ENCODE peak calls at places on chromosomes 16 and 17, in five cellular contexts. One of them, this sample, is unnamed.

GRCh38 chr16:19907161-19907992 is 22.7 kb upstream of the GPRC5B start:
- DNase-seq in sigmoid colon: peak
- DNase-seq in amniotic stem cell: peak
- DNase-seq in left lung: peak
- DNase-seq in kidney: peak
- DNase-seq in this sample: peak

GRCh38 chr16:55889518-55889917 is 14.3 kb upstream of the CES5A start:
- DNase-seq in sigmoid colon: no peak
- DNase-seq in amniotic stem cell: no peak
- DNase-seq in left lung: no peak
- DNase-seq in kidney: no peak
- DNase-seq in this sample: no peak

GRCh38 chr17:64005734-64006167 is 7.6 kb downstream of the PRR29 start:
- DNase-seq in sigmoid colon: peak
- DNase-seq in amniotic stem cell: no peak
- DNase-seq in left lung: peak
- DNase-seq in kidney: peak
- DNase-seq in this sample: no peak

GRCh38 chr16:49596119-49596518 is 222.5 kb downstream of the C16orf78 start:
- DNase-seq in sigmoid colon: no peak
- DNase-seq in amniotic stem cell: no peak
- DNase-seq in left lung: no peak
- DNase-seq in kidney: no peak
- DNase-seq in this sample: no peak

GRCh38 chr16:16009396-16009795 is 60.0 kb downstream of the ABCC1 start:
- DNase-seq in sigmoid colon: no peak
- DNase-seq in amniotic stem cell: no peak
- DNase-seq in left lung: no peak
- DNase-seq in kidney: peak
- DNase-seq in this sample: no peak

GRCh38 chr17:32609085-32609484 is 122.3 kb downstream of the CDK5R1 start:
- DNase-seq in sigmoid colon: no peak
- DNase-seq in amniotic stem cell: no peak
- DNase-seq in left lung: peak
- DNase-seq in kidney: peak
- DNase-seq in this sample: no peak

GRCh38 chr17:44872131-44872768 is 24.6 kb downstream of the HIGD1B start:
- DNase-seq in sigmoid colon: peak
- DNase-seq in amniotic stem cell: no peak
- DNase-seq in left lung: no peak
- DNase-seq in kidney: no peak
- DNase-seq in this sample: no peak

GRCh38 chr17:66829883-66830282 is 5.0 kb upstream of the CACNG5 start:
- DNase-seq in sigmoid colon: peak
- DNase-seq in amniotic stem cell: no peak
- DNase-seq in left lung: no peak
- DNase-seq in kidney: no peak
- DNase-seq in this sample: no peak

GRCh38 chr16:4957720-4958509 is at the start of gene SEC14L5:
- DNase-seq in sigmoid colon: peak
- DNase-seq in amniotic stem cell: peak
- DNase-seq in left lung: peak
- DNase-seq in kidney: peak
- DNase-seq in this sample: peak

GRCh38 chr17:62931101-62931500 is 34.9 kb upstream of the TANC2 start:
- DNase-seq in sigmoid colon: no peak
- DNase-seq in amniotic stem cell: no peak
- DNase-seq in left lung: no peak
- DNase-seq in kidney: no peak
- DNase-seq in this sample: no peak

GRCh38 chr16:65510850-65511249 is 389.0 kb upstream of the CDH11 start:
- DNase-seq in sigmoid colon: no peak
- DNase-seq in amniotic stem cell: no peak
- DNase-seq in left lung: no peak
- DNase-seq in kidney: no peak
- DNase-seq in this sample: no peak

GRCh38 chr16:3144331-3144881 is 9.6 kb downstream of the ZNF213 start:
- DNase-seq in sigmoid colon: peak
- DNase-seq in amniotic stem cell: no peak
- DNase-seq in left lung: no peak
- DNase-seq in kidney: no peak
- DNase-seq in this sample: no peak

GRCh38 chr17:12667299-12667958 is 1.7 kb downstream of the MYOCD start:
- DNase-seq in sigmoid colon: peak
- DNase-seq in amniotic stem cell: peak
- DNase-seq in left lung: no peak
- DNase-seq in kidney: no peak
- DNase-seq in this sample: peak

GRCh38 chr17:42751628-42752027 is 6.8 kb upstream of the EZH1 start:
- DNase-seq in sigmoid colon: no peak
- DNase-seq in amniotic stem cell: no peak
- DNase-seq in left lung: no peak
- DNase-seq in kidney: no peak
- DNase-seq in this sample: no peak

GRCh38 chr17:56707312-56708219 is 114.1 kb downstream of the NOG start:
- DNase-seq in sigmoid colon: no peak
- DNase-seq in amniotic stem cell: no peak
- DNase-seq in left lung: no peak
- DNase-seq in kidney: no peak
- DNase-seq in this sample: no peak

GRCh38 chr16:16905850-16906249 is 526.9 kb downstream of the NPIPA7 start:
- DNase-seq in sigmoid colon: no peak
- DNase-seq in amniotic stem cell: no peak
- DNase-seq in left lung: no peak
- DNase-seq in kidney: no peak
- DNase-seq in this sample: no peak

GRCh38 chr16:67445441-67445912 is 14.6 kb downstream of the HSD11B2 start:
- DNase-seq in sigmoid colon: no peak
- DNase-seq in amniotic stem cell: no peak
- DNase-seq in left lung: no peak
- DNase-seq in kidney: no peak
- DNase-seq in this sample: no peak

GRCh38 chr17:78805301-78805700 is 23.2 kb upstream of the CYTH1 start:
- DNase-seq in sigmoid colon: no peak
- DNase-seq in amniotic stem cell: no peak
- DNase-seq in left lung: no peak
- DNase-seq in kidney: no peak
- DNase-seq in this sample: no peak

GRCh38 chr16:16798504-16798903 is 419.6 kb downstream of the NPIPA7 start:
- DNase-seq in sigmoid colon: no peak
- DNase-seq in amniotic stem cell: no peak
- DNase-seq in left lung: no peak
- DNase-seq in kidney: no peak
- DNase-seq in this sample: no peak

GRCh38 chr17:30824002-30824355 is 513 bp downstream of the CRLF3 start:
- DNase-seq in sigmoid colon: no peak
- DNase-seq in amniotic stem cell: no peak
- DNase-seq in left lung: peak
- DNase-seq in kidney: no peak
- DNase-seq in this sample: no peak

GRCh38 chr16:82741073-82741615 is 114.4 kb downstream of the CDH13 start:
- DNase-seq in sigmoid colon: no peak
- DNase-seq in amniotic stem cell: no peak
- DNase-seq in left lung: no peak
- DNase-seq in kidney: no peak
- DNase-seq in this sample: no peak

GRCh38 chr17:40351185-40352043 is 13.1 kb downstream of the GJD3 start:
- DNase-seq in sigmoid colon: no peak
- DNase-seq in amniotic stem cell: no peak
- DNase-seq in left lung: peak
- DNase-seq in kidney: no peak
- DNase-seq in this sample: no peak

GRCh38 chr16:1366712-1367299 is 15.1 kb downstream of the GNPTG start:
- DNase-seq in sigmoid colon: no peak
- DNase-seq in amniotic stem cell: no peak
- DNase-seq in left lung: no peak
- DNase-seq in kidney: peak
- DNase-seq in this sample: no peak

GRCh38 chr17:39576187-39576586 is 31.5 kb downstream of the NEUROD2 start:
- DNase-seq in sigmoid colon: no peak
- DNase-seq in amniotic stem cell: no peak
- DNase-seq in left lung: no peak
- DNase-seq in kidney: no peak
- DNase-seq in this sample: no peak

GRCh38 chr17:13477180-13477611 is 124.5 kb downstream of the HS3ST3A1 start:
- DNase-seq in sigmoid colon: no peak
- DNase-seq in amniotic stem cell: no peak
- DNase-seq in left lung: no peak
- DNase-seq in kidney: no peak
- DNase-seq in this sample: no peak

GRCh38 chr16:79261944-79262552 is 338.5 kb downstream of the MAF start:
- DNase-seq in sigmoid colon: no peak
- DNase-seq in amniotic stem cell: no peak
- DNase-seq in left lung: no peak
- DNase-seq in kidney: no peak
- DNase-seq in this sample: no peak

GRCh38 chr17:49515196-49515770 is 20.2 kb downstream of the NGFR start:
- DNase-seq in sigmoid colon: peak
- DNase-seq in amniotic stem cell: peak
- DNase-seq in left lung: peak
- DNase-seq in kidney: peak
- DNase-seq in this sample: peak

GRCh38 chr17:44708401-44709263 is at the start of gene DBF4B:
- DNase-seq in sigmoid colon: peak
- DNase-seq in amniotic stem cell: peak
- DNase-seq in left lung: peak
- DNase-seq in kidney: peak
- DNase-seq in this sample: peak